ENCODE peak calls at places on chromosomes 6 and 20, in four cellular contexts. M, S, N and X are unnamed samples.

GRCh38 chr20:2578430-2579192 is 42.2 kb downstream of the TMC2 start:
- DNase-seq in N (peak; percentile 33), M (peak; percentile 21), S (no peak), X (no peak)

GRCh38 chr6:160058603-160059215 is 62.9 kb upstream of the SLC22A1 start:
- DNase-seq in N (no peak), S (no peak), M (no peak), X (no peak)

GRCh38 chr6:142926177-142926493 is 18.8 kb downstream of the HIVEP2 start:
- DNase-seq in S (no peak), M (no peak), N (no peak), X (no peak)

GRCh38 chr20:30892704-30893345 is 364.6 kb upstream of the DEFB115 start:
- DNase-seq in N (no peak), M (no peak), S (no peak), X (no peak)

GRCh38 chr6:145887969-145888368 is 73.4 kb upstream of the FBXO30 start:
- DNase-seq in N (no peak), M (no peak), S (no peak), X (no peak)

GRCh38 chr20:41786158-41786557 is 168.0 kb upstream of the CHD6 start:
- DNase-seq in M (no peak), S (no peak), N (no peak), X (no peak)

GRCh38 chr6:151075943-151076555 is 163.7 kb upstream of the AKAP12 start:
- DNase-seq in M (no peak), N (no peak), S (no peak), X (no peak)

GRCh38 chr6:142387997-142388815 is 86.4 kb downstream of the ADGRG6 start:
- DNase-seq in S (no peak), N (no peak), M (no peak), X (no peak)

GRCh38 chr6:156828280-156828703 is 51.1 kb downstream of the ARID1B start:
- DNase-seq in M (no peak), S (peak; percentile 50), N (no peak), X (no peak)

GRCh38 chr20:3729811-3730550 is 2.5 kb upstream of the HSPA12B start:
- DNase-seq in M (no peak), S (no peak), N (no peak), X (peak; percentile 59)

GRCh38 chr6:41955412-41955811 is 13.8 kb upstream of the CCND3 start:
- DNase-seq in M (no peak), N (no peak), S (no peak), X (no peak)

GRCh38 chr6:30837870-30838269 is 46.4 kb upstream of the DDR1 start:
- DNase-seq in M (no peak), N (no peak), S (no peak), X (no peak)

GRCh38 chr6:148747493-148748160 is 797 bp downstream of the UST start:
- DNase-seq in S (no peak), N (peak; percentile 52), M (no peak), X (peak; percentile 93)
- H3K27ac ChIP-seq in S (no peak overlapping the region), N (peak overlapping the region; percentile 76), M (no peak overlapping the region), X (peak overlapping the region; percentile 88)

DNA sequence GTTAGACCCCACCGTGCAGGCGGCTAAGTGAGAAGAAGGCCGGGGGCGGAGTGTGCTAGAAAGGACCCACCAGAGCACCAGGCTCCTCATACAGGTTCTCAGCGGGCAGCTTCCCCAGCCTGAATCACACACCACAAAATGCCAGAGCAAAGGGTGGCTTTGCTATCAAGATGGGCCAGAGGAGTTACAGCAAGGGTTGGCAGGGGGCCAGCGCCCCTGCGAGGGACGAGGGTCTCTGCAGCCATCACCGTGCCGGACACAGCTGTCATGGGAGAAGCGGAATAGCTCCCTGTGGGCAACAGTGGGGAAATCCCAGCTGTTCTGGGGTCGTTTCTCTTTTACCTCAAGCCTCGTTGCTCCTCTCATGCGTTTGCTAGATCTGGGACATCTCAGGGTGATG is 206.3 kb downstream of the SMOC2 start:
- DNase-seq in S (no peak), M (no peak), N (no peak), X (no peak)
- TF ChIP-seq POLR2AphosphoS5 in S (no peak), M (no peak), N (no peak), X (no peak)

GRCh38 chr20:5809495-5809894 is 59.3 kb downstream of the SHLD1 start:
- DNase-seq in N (no peak), S (no peak), M (no peak), X (no peak)
- TF ChIP-seq CTCF in N (no peak), S (peak; percentile 19), M (no peak), X (no peak)

GRCh38 chr6:75863784-75864183 is 114.7 kb downstream of the MYO6 start:
- DNase-seq in M (no peak), N (no peak), S (no peak), X (no peak)
- H3K27ac ChIP-seq in M (no peak overlapping the region), N (no peak overlapping the region), S (no peak overlapping the region), X (no peak overlapping the region)

GRCh38 chr6:107488875-107489635 is 862 bp upstream of the SOBP start:
- DNase-seq in M (no peak), S (no peak), N (no peak), X (peak; percentile 79)
- TF ChIP-seq POLR2AphosphoS5 in M (no peak), S (peak; percentile 17), N (no peak), X (peak; percentile 41)

GRCh38 chr20:44471481-44471882 is 4.2 kb upstream of the TTPAL start:
- DNase-seq in M (no peak), S (no peak), N (no peak), X (no peak)
- TF ChIP-seq CTCF in M (no peak), S (peak; percentile 75), N (no peak), X (no peak)

GRCh38 chr20:51565298-51565697 is 22.8 kb upstream of the NFATC2 start:
- DNase-seq in M (no peak), N (no peak), S (no peak), X (no peak)
- H3K27ac ChIP-seq in M (no peak overlapping the region), N (no peak overlapping the region), S (peak overlapping the region; percentile 66), X (no peak overlapping the region)

DNA sequence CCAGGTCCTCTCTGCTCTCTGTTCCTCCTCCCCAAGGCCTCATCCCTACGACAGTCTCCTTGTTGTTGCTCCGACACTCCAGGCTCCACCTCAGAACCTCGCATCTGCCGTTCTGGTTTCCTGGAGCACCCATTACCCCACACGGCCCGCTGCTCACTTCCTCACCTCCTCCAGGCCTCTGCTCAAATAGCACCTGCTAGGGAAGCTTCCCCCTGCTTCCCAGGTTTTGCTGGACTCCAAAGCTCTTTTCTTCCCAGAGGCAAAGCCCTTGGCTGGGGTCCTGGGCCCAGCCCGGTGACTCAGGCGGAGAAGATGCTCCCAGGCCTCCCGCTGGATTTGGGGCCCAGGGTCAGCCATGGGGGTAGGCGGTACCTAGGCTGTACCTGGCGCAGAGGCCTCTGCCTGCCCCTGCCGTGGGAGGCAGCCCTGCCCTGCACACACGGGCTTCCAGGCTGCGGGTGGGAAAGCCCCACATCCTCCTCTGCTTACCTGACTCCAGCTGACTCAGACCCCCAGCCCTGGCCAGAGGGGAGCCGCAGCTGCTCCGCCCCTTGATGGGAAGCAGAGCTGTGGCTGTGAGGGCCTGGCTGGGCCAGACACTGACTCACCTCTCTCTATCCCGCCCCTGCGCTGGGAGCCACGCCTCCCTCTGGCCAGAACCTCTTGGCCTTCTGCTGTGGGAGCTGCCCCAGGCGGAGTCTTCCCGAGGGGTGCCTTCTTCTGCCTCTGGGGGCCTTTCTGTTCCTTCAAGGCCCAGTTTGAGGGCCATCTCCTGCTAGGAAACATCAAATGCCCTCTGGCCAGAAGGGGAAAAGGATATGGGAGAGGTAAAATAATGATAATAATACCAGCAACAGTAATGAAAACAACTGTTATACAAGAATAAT is 130.5 kb downstream of the CEBPB start:
- DNase-seq in M (no peak), S (no peak), N (peak; percentile 89), X (peak; percentile 82)
- TF ChIP-seq POLR2AphosphoS5 in M (no peak), S (no peak), N (peak; percentile 63), X (peak; percentile 68)